ENCODE peak calls at places on chromosomes 13 and 19, in six cellular contexts. I is GM18507; D is A549; Q is left kidney; H is stimulated activated CD8-positive, alpha-beta memory T cell treated with anti-CD3 and anti-CD28 coated beads, Interleukin-4, amount 100 ng/mL, for 24 hours; Y is stimulated activated naive B cell treated with anti-CD40 and anti-IgM and Interleukin-4, amounts not matched to agents 10 μg/mL and 1 μg/mL and 100 μg/mL, for 72 hours. S is an unnamed sample.
A peak's percentile ranks its signal among the peaks of the same experiment; 100 is the strongest.

GRCh38 chr19:19110410-19111137 is 27.7 kb downstream of the TMEM161A start:
- DNase-seq in I (no peak), D (peak; percentile 10), Q (peak; percentile 88), H (no peak), Y (no peak), S (peak; percentile 49)

GRCh38 chr13:100673831-100674362 is 698 bp downstream of the TMTC4 start:
- DNase-seq in I (peak; percentile 28), D (peak; percentile 61), Q (peak; percentile 81), H (peak; percentile 12), Y (peak; percentile 27), S (peak; percentile 57)

GRCh38 chr13:65594255-65594654 is 1635.9 kb downstream of the PCDH9 start:
- DNase-seq in I (no peak), D (no peak), Q (peak; percentile 44), H (no peak), Y (no peak), S (no peak)

GRCh38 chr13:113584205-113584869 is at the start of gene TFDP1:
- DNase-seq in I (peak; percentile 96), D (peak; percentile 89), Q (peak; percentile 96), H (peak; percentile 69), Y (peak; percentile 79), S (peak; percentile 94)

GRCh38 chr19:39679056-39679790 is 23.5 kb downstream of the LGALS16 start:
- DNase-seq in I (no peak), D (no peak), Q (peak; percentile 50), H (peak; percentile 6), Y (no peak), S (peak; percentile 66)

GRCh38 chr13:41740479-41740878 is 220.4 kb downstream of the VWA8 start:
- DNase-seq in I (no peak), D (no peak), Q (no peak), H (no peak), Y (no peak), S (no peak)

GRCh38 chr19:54422136-54422535 is 6.9 kb downstream of the TTYH1 start:
- DNase-seq in I (no peak), D (no peak), Q (no peak), H (no peak), Y (no peak), S (no peak)

GRCh38 chr13:97329331-97329730 is 104.6 kb upstream of the RAP2A start:
- DNase-seq in I (no peak), D (no peak), Q (peak; percentile 11), H (no peak), Y (no peak), S (no peak)

GRCh38 chr13:33172400-33172799 is 113.2 kb downstream of the STARD13 start:
- DNase-seq in I (no peak), D (no peak), Q (no peak), H (no peak), Y (no peak), S (no peak)

GRCh38 chr13:83297591-83298305 is 584.5 kb downstream of the SLITRK1 start:
- DNase-seq in I (no peak), D (no peak), Q (peak; percentile 10), H (no peak), Y (no peak), S (no peak)

GRCh38 chr19:8445488-8446001 is 770 bp downstream of the HNRNPM start:
- DNase-seq in I (no peak), D (no peak), Q (peak; percentile 80), H (peak; percentile 24), Y (peak; percentile 12), S (peak; percentile 47)

GRCh38 chr19:11264452-11265176 is 2.3 kb upstream of the DOCK6 start:
- DNase-seq in I (no peak), D (peak; percentile 38), Q (peak; percentile 86), H (no peak), Y (no peak), S (no peak)

GRCh38 chr13:48334534-48335127 is 31.1 kb downstream of the RB1 start:
- DNase-seq in I (no peak), D (peak; percentile 17), Q (peak; percentile 41), H (no peak), Y (no peak), S (peak; percentile 29)

GRCh38 chr13:66859934-66860867 is 369.9 kb downstream of the PCDH9 start:
- DNase-seq in I (no peak), D (no peak), Q (peak; percentile 3), H (no peak), Y (no peak), S (no peak)

GRCh38 chr19:47210180-47210490 is 20.9 kb downstream of the BBC3 start:
- DNase-seq in I (no peak), D (no peak), Q (no peak), H (no peak), Y (no peak), S (no peak)

GRCh38 chr19:51096473-51097165 is 11.6 kb downstream of the CTU1 start:
- DNase-seq in I (no peak), D (peak; percentile 31), Q (no peak), H (no peak), Y (no peak), S (no peak)

GRCh38 chr19:2180114-2180513 is 16.4 kb downstream of the DOT1L start:
- DNase-seq in I (no peak), D (no peak), Q (no peak), H (no peak), Y (no peak), S (no peak)

GRCh38 chr19:7415163-7415856 is 66.6 kb downstream of the ARHGEF18 start:
- DNase-seq in I (no peak), D (peak; percentile 71), Q (peak; percentile 44), H (no peak), Y (no peak), S (no peak)

GRCh38 chr13:27792393-27793218 is at the start of gene GSX1:
- DNase-seq in I (no peak), D (peak; percentile 45), Q (peak; percentile 95), H (peak; percentile 20), Y (peak; percentile 44), S (peak; percentile 59)

GRCh38 chr19:344625-345319 is at the start of gene MIER2:
- DNase-seq in I (peak; percentile 90), D (peak; percentile 80), Q (peak; percentile 88), H (peak; percentile 79), Y (peak; percentile 83), S (peak; percentile 98)

S was measured in GM10248.